ENCODE peak calls at places on chromosomes 13 and 19, in nine cellular contexts. S is sigmoid colon, F is Peyer's patch, C is K562, G is breast epithelium, H is uterus, V is heart left ventricle, Y is A549, L is tibial nerve. X is an unnamed sample. For H3K9me3, the result is how much of the 10 kb centered on the place peaks cover.

GRCh38 chr19:7083076-7083956 is 13.8 kb downstream of the ZNF557 start:
- DNase-seq in S (no peak), F (no peak), C (no peak), G (no peak), H (no peak), V (no peak), Y (peak), L (no peak), X (no peak)

GRCh38 chr19:7622933-7623685 is 6.2 kb downstream of the XAB2 start:
- DNase-seq in S (no peak), F (no peak), C (peak), G (no peak), H (no peak), V (no peak), Y (no peak), L (no peak), X (no peak)

GRCh38 chr19:38361633-38362075 is 12.7 kb upstream of the PSMD8 start:
- DNase-seq in S (peak), F (peak), C (peak), G (peak), H (peak), V (peak), Y (peak), L (peak), X (peak)

GRCh38 chr19:55452381-55453325 is 8.8 kb downstream of the ISOC2 start:
- DNase-seq in S (peak), F (peak), C (peak), G (peak), H (peak), V (peak), Y (peak), L (peak), X (peak)

GRCh38 chr19:33241091-33241529 is 15.5 kb upstream of the SLC7A10 start:
- DNase-seq in S (no peak), F (peak), C (no peak), G (no peak), H (no peak), V (no peak), Y (no peak), L (no peak), X (no peak)

GRCh38 chr19:35462476-35462953 is 14.5 kb downstream of the FFAR2 start:
- DNase-seq in S (no peak), F (peak), C (no peak), G (no peak), H (no peak), V (no peak), Y (no peak), L (no peak), X (no peak)

GRCh38 chr19:3102239-3103140 is 8.3 kb downstream of the GNA11 start:
- DNase-seq in S (no peak), F (no peak), C (no peak), G (no peak), H (no peak), V (peak), Y (no peak), L (no peak), X (no peak)

GRCh38 chr19:38657633-38658222 is 10.3 kb downstream of the ACTN4 start:
- DNase-seq in S (no peak), F (no peak), C (no peak), G (no peak), H (no peak), V (no peak), Y (peak), L (no peak), X (no peak)

GRCh38 chr19:44767295-44768180 is 10.2 kb upstream of the CBLC start:
- DNase-seq in S (no peak), F (no peak), C (no peak), G (no peak), H (no peak), V (no peak), Y (no peak), L (no peak), X (no peak)

GRCh38 chr13:99314640-99315176 is 7.5 kb upstream of the GPR183 start:
- DNase-seq in S (no peak), F (peak), C (peak), G (no peak), H (no peak), V (no peak), Y (no peak), L (no peak), X (no peak)

GRCh38 chr19:44580366-44580895 is 32.9 kb upstream of the IGSF23 start:
- DNase-seq in S (no peak), F (peak), C (no peak), G (no peak), H (no peak), V (no peak), Y (no peak), L (no peak), X (no peak)

GRCh38 chr19:8515317-8515716 is 1.4 kb upstream of the ZNF414 start:
- DNase-seq in S (no peak), F (peak), C (no peak), G (no peak), H (no peak), V (no peak), Y (no peak), L (no peak), X (no peak)

GRCh38 chr13:101181076-101181685 is 235.1 kb downstream of the NALCN start:
- DNase-seq in S (no peak), F (no peak), C (no peak), G (no peak), H (no peak), V (no peak), Y (no peak), L (no peak), X (no peak)

GRCh38 chr19:47694466-47695273 is 18.6 kb upstream of the EHD2 start:
- DNase-seq in S (no peak), F (no peak), C (no peak), G (no peak), H (no peak), V (no peak), Y (no peak), L (no peak), X (no peak)

GRCh38 chr13:26878465-26878864 is 117.9 kb upstream of the GPR12 start:
- DNase-seq in S (no peak), F (no peak), C (no peak), G (no peak), H (no peak), V (no peak), Y (no peak), L (no peak), X (no peak)

GRCh38 chr13:48969685-48970084 is 6.0 kb upstream of the FNDC3A start:
- DNase-seq in S (no peak), F (no peak), C (no peak), G (no peak), H (no peak), V (no peak), Y (no peak), L (no peak), X (no peak)

GRCh38 chr13:55229906-55230569 is 1910.7 kb upstream of the PRR20A start:
- DNase-seq in S (no peak), F (no peak), C (no peak), G (no peak), H (no peak), V (no peak), Y (no peak), L (no peak), X (no peak)

GRCh38 chr19:39296055-39296645 is at the start of gene IFNL1:
- DNase-seq in S (peak), F (peak), C (no peak), G (no peak), H (no peak), V (no peak), Y (no peak), L (no peak), X (no peak)

GRCh38 chr19:1171755-1172352 is 2.2 kb downstream of the SBNO2 start:
- DNase-seq in S (peak), F (no peak), C (no peak), G (no peak), H (no peak), V (no peak), Y (no peak), L (no peak), X (no peak)

GRCh38 chr19:10431254-10431942 is 11.1 kb downstream of the PDE4A start:
- DNase-seq in S (peak), F (peak), C (peak), G (no peak), H (peak), V (peak), Y (no peak), L (no peak), X (no peak)

GRCh38 chr13:33262069-33262487 is 23.5 kb downstream of the STARD13 start:
- DNase-seq in S (peak), F (peak), C (no peak), G (no peak), H (peak), V (no peak), Y (no peak), L (no peak), X (no peak)

GRCh38 chr19:12784394-12784870 is 6.9 kb upstream of the JUNB start:
- DNase-seq in S (no peak), F (no peak), C (peak), G (no peak), H (no peak), V (no peak), Y (no peak), L (no peak), X (no peak)
- TF ChIP-seq POLR2A in S (no peak), F (no peak), C (peak), G (no peak), H (no peak), V (no peak), Y (no peak), L (no peak), X (no peak)

GRCh38 chr13:68905186-68905585 is 1202.4 kb upstream of the ATXN8OS start:
- DNase-seq in S (no peak), F (no peak), C (no peak), G (no peak), H (no peak), V (no peak), Y (no peak), L (no peak), X (no peak)
- H3K9me3 ChIP-seq in S (under half), F (under half), C (under half), G (under half), H (under half), V (under half), Y (under half), L (under half), X (under half)

DNA sequence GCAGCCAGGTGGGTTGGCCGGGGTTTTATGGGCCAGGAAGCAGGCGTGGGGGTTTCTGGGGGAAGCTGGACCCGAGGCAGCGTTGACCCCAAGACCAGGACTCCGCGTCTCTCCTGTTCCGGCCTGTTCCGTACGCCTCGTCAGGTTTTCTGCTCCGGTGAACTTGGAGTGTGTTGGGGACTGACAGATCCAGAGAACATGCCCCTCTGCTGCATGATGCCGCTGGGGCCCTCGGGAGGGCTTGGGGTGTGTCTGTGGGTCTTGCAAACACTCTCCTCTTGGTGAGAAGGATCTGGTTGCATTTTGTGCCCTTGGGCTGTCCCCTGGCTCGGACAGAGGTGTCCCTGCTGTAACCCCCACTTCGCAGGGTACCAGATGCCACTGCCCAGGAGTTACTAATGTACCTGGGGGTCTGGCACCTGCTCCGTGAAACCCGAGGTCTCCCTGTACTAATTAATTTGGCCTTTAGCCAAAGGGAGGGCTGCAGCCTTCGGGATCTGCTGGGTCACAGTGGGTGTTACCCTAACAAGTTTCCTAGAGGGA is 15.6 kb downstream of the KDM4B start:
- DNase-seq in S (no peak), F (no peak), C (no peak), G (no peak), H (no peak), V (no peak), Y (no peak), L (no peak), X (no peak)
- H3K27ac ChIP-seq in S (peak), F (no peak), C (no peak), G (no peak), H (no peak), V (no peak), Y (no peak), L (no peak), X (peak)

DNA sequence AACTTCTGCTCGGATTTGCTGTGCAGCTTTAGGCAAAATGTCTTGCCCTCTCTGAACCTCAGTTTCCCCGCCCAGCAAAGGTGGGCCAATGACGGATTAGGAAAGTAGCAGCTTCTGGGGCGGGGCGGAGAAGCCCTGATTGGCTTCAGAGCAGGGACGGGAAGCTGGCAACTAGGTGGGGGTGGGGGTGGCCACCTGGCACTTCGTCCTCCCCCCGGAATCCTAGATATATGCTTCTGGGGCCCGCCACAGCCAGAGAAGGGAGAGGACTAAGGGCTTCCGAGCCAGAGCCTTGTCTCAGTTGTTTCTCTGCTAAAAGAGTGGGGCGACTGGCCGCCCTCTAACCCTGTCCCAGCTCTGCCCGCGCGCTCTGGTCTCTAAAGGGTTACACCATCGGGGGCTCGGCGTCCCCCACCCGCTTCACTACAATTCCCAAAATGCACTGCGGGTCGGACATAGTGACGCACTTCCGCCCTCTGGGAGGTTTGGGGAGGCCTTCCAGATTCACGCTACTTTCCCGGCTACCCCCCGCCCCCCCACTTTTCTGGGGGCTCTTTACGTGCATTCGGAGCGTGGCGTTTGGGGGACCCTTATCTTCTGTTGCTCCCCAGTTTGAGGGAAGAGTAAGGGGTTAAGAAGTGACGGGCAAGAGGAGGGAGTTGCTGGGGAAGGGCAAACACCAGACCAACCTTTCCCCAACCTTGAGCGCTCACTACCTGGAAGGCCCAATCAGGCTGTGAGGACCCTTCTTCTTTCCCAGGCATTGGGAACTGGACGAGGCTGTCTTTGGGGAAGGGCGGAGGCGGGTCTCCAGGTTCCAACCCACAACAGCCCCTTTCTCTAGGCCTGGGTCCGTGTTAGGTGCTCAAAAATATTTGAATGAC is 728 bp upstream of the IRF2BP1 start:
- DNase-seq in S (peak), F (peak), C (peak), G (peak), H (peak), V (peak), Y (peak), L (peak), X (peak)
- TF ChIP-seq POLR2A in S (peak), F (no peak), C (peak), G (peak), H (peak), V (peak), Y (peak), L (no peak), X (peak)

DNA sequence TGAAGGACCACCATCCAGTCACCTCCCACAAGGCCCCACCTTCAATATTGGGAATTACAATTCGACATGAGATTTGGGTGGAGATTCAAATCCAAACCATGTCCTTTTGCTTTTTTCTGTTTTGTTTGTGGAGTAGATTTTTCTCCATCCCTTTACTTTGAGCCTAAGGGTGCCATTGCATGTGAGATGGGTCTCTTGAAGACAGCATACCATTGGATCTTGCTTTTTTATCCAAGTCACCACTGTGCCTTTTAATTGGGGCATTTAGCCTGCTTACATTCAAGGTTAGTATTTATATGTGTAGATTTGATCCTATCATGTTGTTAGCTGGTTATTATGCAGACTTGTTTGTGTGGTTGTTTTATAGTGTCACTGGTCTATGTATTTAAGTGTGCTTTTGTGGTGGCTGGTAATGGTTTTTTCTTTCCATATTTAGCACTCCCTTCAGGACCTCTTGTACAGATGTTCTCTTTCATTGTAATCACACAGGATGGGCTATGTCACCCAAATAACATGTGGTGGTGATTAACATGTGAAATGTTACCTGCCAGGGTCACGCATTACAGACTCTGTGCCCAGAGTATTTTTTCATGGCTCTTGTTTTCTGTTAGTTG is 58.0 kb downstream of the ZNF823 start:
- DNase-seq in S (no peak), F (no peak), C (no peak), G (no peak), H (no peak), V (no peak), Y (no peak), L (no peak), X (no peak)
- H3K9me3 ChIP-seq in S (under half), F (under half), C (under half), G (half or more), H (under half), V (half or more), Y (under half), L (under half), X (under half)